ENCODE peak calls at places on chromosomes 1 and 21, in six cellular contexts. D is A549, V is EL, Y is endodermal cell, X is iPS-NIHi11, M is NCI-H345. P is an unnamed sample.

GRCh38 chr1:206816390-206817287 is 44.3 kb upstream of the IL10 start:
- DNase-seq in D (no peak), V (no peak), Y (no peak), X (no peak), M (no peak), P (no peak)

GRCh38 chr1:205711105-205712048 is 31.1 kb upstream of the SLC45A3 start:
- DNase-seq in D (peak), V (peak), Y (peak), X (peak), M (peak), P (no peak)

GRCh38 chr1:173134029-173134428 is 73.1 kb downstream of the TNFSF4 start:
- DNase-seq in D (no peak), V (peak), Y (no peak), X (no peak), M (no peak), P (no peak)

GRCh38 chr1:219781491-219781890 is 146.9 kb downstream of the SLC30A10 start:
- DNase-seq in D (no peak), V (no peak), Y (no peak), X (no peak), M (no peak), P (no peak)

GRCh38 chr1:42963378-42964005 is 4.8 kb upstream of the SLC2A1 start:
- DNase-seq in D (peak), V (peak), Y (no peak), X (no peak), M (no peak), P (no peak)

GRCh38 chr1:115609021-115609420 is 32.7 kb upstream of the VANGL1 start:
- DNase-seq in D (no peak), V (no peak), Y (no peak), X (no peak), M (no peak), P (no peak)

GRCh38 chr1:39491146-39491921 is at the start of gene BMP8A:
- DNase-seq in D (peak), V (peak), Y (peak), X (peak), M (peak), P (no peak)

GRCh38 chr1:230728710-230729392 is 14.9 kb upstream of the AGT start:
- DNase-seq in D (no peak), V (no peak), Y (peak), X (no peak), M (no peak), P (no peak)

GRCh38 chr1:19682257-19682656 is 17.6 kb downstream of the HTR6 start:
- DNase-seq in D (no peak), V (peak), Y (no peak), X (no peak), M (no peak), P (no peak)

GRCh38 chr1:44621841-44622286 is 52.4 kb downstream of the TMEM53 start:
- DNase-seq in D (no peak), V (peak), Y (no peak), X (no peak), M (no peak), P (no peak)

GRCh38 chr21:34336756-34337391 is 26.9 kb upstream of the KCNE2 start:
- DNase-seq in D (no peak), V (peak), Y (no peak), X (no peak), M (no peak), P (no peak)

GRCh38 chr1:112242470-112242869 is 153.5 kb upstream of the CTTNBP2NL start:
- DNase-seq in D (no peak), V (no peak), Y (no peak), X (no peak), M (no peak), P (no peak)

GRCh38 chr1:195458365-195458764 is 1149.9 kb downstream of the KCNT2 start:
- DNase-seq in D (no peak), V (no peak), Y (no peak), X (no peak), M (no peak), P (no peak)

GRCh38 chr1:109024651-109025050 is 17.3 kb downstream of the WDR47 start:
- DNase-seq in D (no peak), V (peak), Y (no peak), X (no peak), M (no peak), P (no peak)

GRCh38 chr1:9909222-9910046 is 635 bp downstream of the CTNNBIP1 start:
- DNase-seq in D (no peak), V (no peak), Y (peak), X (no peak), M (peak), P (no peak)

GRCh38 chr21:33230518-33231324 is 983 bp downstream of the IFNAR2 start:
- DNase-seq in D (peak), V (peak), Y (peak), X (peak), M (peak), P (peak)

GRCh38 chr1:28507247-28507645 is 1.4 kb downstream of the RCC1 start:
- DNase-seq in D (no peak), V (peak), Y (no peak), X (no peak), M (no peak), P (no peak)

GRCh38 chr21:25080161-25080560 is 527.1 kb downstream of the MRPL39 start:
- DNase-seq in D (no peak), V (no peak), Y (no peak), X (no peak), M (no peak), P (peak)

GRCh38 chr1:26203642-26204318 is 13.4 kb downstream of the CATSPER4 start:
- DNase-seq in D (no peak), V (no peak), Y (peak), X (no peak), M (no peak), P (peak)

GRCh38 chr1:36927826-36928225 is 106.5 kb downstream of the GRIK3 start:
- DNase-seq in D (no peak), V (no peak), Y (no peak), X (no peak), M (no peak), P (no peak)

GRCh38 chr1:153790282-153790995 is 15.2 kb downstream of the SLC27A3 start:
- DNase-seq in D (no peak), V (peak), Y (no peak), X (no peak), M (no peak), P (no peak)

GRCh38 chr1:34009340-34009975 is 145.6 kb downstream of the HMGB4 start:
- DNase-seq in D (no peak), V (no peak), Y (no peak), X (no peak), M (no peak), P (no peak)

GRCh38 chr1:75083848-75084514 is 50.2 kb upstream of the LHX8 start:
- DNase-seq in D (no peak), V (peak), Y (no peak), X (no peak), M (no peak), P (no peak)

GRCh38 chr1:156367386-156368156 is 1.4 kb upstream of the RHBG start:
- DNase-seq in D (no peak), V (no peak), Y (peak), X (peak), M (no peak), P (no peak)

GRCh38 chr1:62676606-62677356 is 11.4 kb downstream of the DOCK7 start:
- DNase-seq in D (no peak), V (peak), Y (no peak), X (no peak), M (no peak), P (no peak)

GRCh38 chr1:178124115-178124514 is 30.2 kb downstream of the RASAL2 start:
- DNase-seq in D (no peak), V (peak), Y (peak), X (no peak), M (no peak), P (no peak)

GRCh38 chr21:22174746-22175145 is 1176.5 kb downstream of the NCAM2 start:
- DNase-seq in D (no peak), V (no peak), Y (no peak), X (no peak), M (no peak), P (no peak)

P was measured in NCI-H524 treated with DMSO at 0.1 percent for 48 hours.